ENCODE peak calls at places on chromosomes 12 and 14, in six cellular contexts. One of them, this sample, is unnamed. For H3K9me3, the result is how much of the 10 kb centered on the place peaks cover.

GRCh38 chr14:23544511-23545447 is 6.8 kb downstream of the ZFHX2 start:
- DNase-seq in IMR-90: no peak
- DNase-seq in H1: no peak
- DNase-seq in neuronal stem cell: no peak
- DNase-seq in H9: peak
- DNase-seq in trophoblast cell: no peak
- DNase-seq in this sample: no peak

GRCh38 chr14:65296876-65297275 is 115.7 kb upstream of the FUT8 start:
- DNase-seq in IMR-90: no peak
- DNase-seq in H1: no peak
- DNase-seq in neuronal stem cell: no peak
- DNase-seq in H9: no peak
- DNase-seq in trophoblast cell: no peak
- DNase-seq in this sample: no peak

GRCh38 chr12:124720687-124721500 is 142.8 kb downstream of the SCARB1 start:
- DNase-seq in IMR-90: peak
- DNase-seq in H1: no peak
- DNase-seq in neuronal stem cell: no peak
- DNase-seq in H9: no peak
- DNase-seq in trophoblast cell: no peak
- DNase-seq in this sample: peak

GRCh38 chr12:8887285-8887715 is 27.0 kb upstream of the PHC1 start:
- DNase-seq in IMR-90: peak
- DNase-seq in H1: no peak
- DNase-seq in neuronal stem cell: no peak
- DNase-seq in H9: no peak
- DNase-seq in trophoblast cell: no peak
- DNase-seq in this sample: no peak

GRCh38 chr14:100604126-100604501 is 16.9 kb upstream of the BEGAIN start:
- DNase-seq in IMR-90: no peak
- DNase-seq in H1: no peak
- DNase-seq in neuronal stem cell: no peak
- DNase-seq in H9: no peak
- DNase-seq in trophoblast cell: no peak
- DNase-seq in this sample: no peak

GRCh38 chr12:65902504-65902903 is 78.2 kb downstream of the HMGA2 start:
- DNase-seq in IMR-90: peak
- DNase-seq in H1: no peak
- DNase-seq in neuronal stem cell: no peak
- DNase-seq in H9: no peak
- DNase-seq in trophoblast cell: no peak
- DNase-seq in this sample: peak

GRCh38 chr14:89720741-89721315 is 233.7 kb downstream of the EFCAB11 start:
- DNase-seq in IMR-90: no peak
- DNase-seq in H1: no peak
- DNase-seq in neuronal stem cell: no peak
- DNase-seq in H9: peak
- DNase-seq in trophoblast cell: no peak
- DNase-seq in this sample: no peak

GRCh38 chr14:100296106-100296651 is 10.1 kb downstream of the SLC25A29 start:
- DNase-seq in IMR-90: no peak
- DNase-seq in H1: no peak
- DNase-seq in neuronal stem cell: no peak
- DNase-seq in H9: no peak
- DNase-seq in trophoblast cell: no peak
- DNase-seq in this sample: no peak

GRCh38 chr12:47904647-47905312 is at the start of gene VDR:
- DNase-seq in IMR-90: peak
- DNase-seq in H1: peak
- DNase-seq in neuronal stem cell: peak
- DNase-seq in H9: peak
- DNase-seq in trophoblast cell: peak
- DNase-seq in this sample: peak

GRCh38 chr12:111907740-111908139 is 65.7 kb downstream of the MAPKAPK5 start:
- DNase-seq in IMR-90: no peak
- DNase-seq in H1: no peak
- DNase-seq in neuronal stem cell: no peak
- DNase-seq in H9: no peak
- DNase-seq in trophoblast cell: no peak
- DNase-seq in this sample: no peak
- H3K9me3 ChIP-seq in IMR-90: under half
- H3K9me3 ChIP-seq in H1: under half
- H3K9me3 ChIP-seq in neuronal stem cell: under half
- H3K9me3 ChIP-seq in H9: under half
- H3K9me3 ChIP-seq in trophoblast cell: under half
- H3K9me3 ChIP-seq in this sample: under half

GRCh38 chr12:49750027-49750977 is 8.9 kb downstream of the TMBIM6 start:
- DNase-seq in IMR-90: peak
- DNase-seq in H1: no peak
- DNase-seq in neuronal stem cell: no peak
- DNase-seq in H9: no peak
- DNase-seq in trophoblast cell: no peak
- DNase-seq in this sample: peak
- H4K8ac ChIP-seq in IMR-90: no peak
- H4K8ac ChIP-seq in H1: no peak
- H4K8ac ChIP-seq in neuronal stem cell: no peak
- H4K8ac ChIP-seq in H9: no peak
- H4K8ac ChIP-seq in trophoblast cell: no peak
- H4K8ac ChIP-seq in this sample: no peak

GRCh38 chr12:34406996-34407300 is 384.7 kb downstream of the ALG10 start:
- DNase-seq in IMR-90: no peak
- DNase-seq in H1: no peak
- DNase-seq in neuronal stem cell: no peak
- DNase-seq in H9: peak
- DNase-seq in trophoblast cell: no peak
- DNase-seq in this sample: no peak
- H3K9me3 ChIP-seq in IMR-90: under half
- H3K9me3 ChIP-seq in H1: half or more
- H3K9me3 ChIP-seq in neuronal stem cell: under half
- H3K9me3 ChIP-seq in H9: half or more
- H3K9me3 ChIP-seq in trophoblast cell: half or more
- H3K9me3 ChIP-seq in this sample: half or more

GRCh38 chr14:38042356-38042755 is 165.3 kb upstream of the SSTR1 start:
- DNase-seq in IMR-90: peak
- DNase-seq in H1: peak
- DNase-seq in neuronal stem cell: no peak
- DNase-seq in H9: no peak
- DNase-seq in trophoblast cell: no peak
- DNase-seq in this sample: peak
- H4K8ac ChIP-seq in IMR-90: peak
- H4K8ac ChIP-seq in H1: no peak
- H4K8ac ChIP-seq in neuronal stem cell: no peak
- H4K8ac ChIP-seq in H9: no peak
- H4K8ac ChIP-seq in trophoblast cell: no peak
- H4K8ac ChIP-seq in this sample: no peak